ENCODE peak calls at places on chromosomes 11 and 22, in four cellular contexts. N is smooth muscle cell of the brain vasculature, F is activated T-cell treated with anti-CD3 and anti-CD28 coated beads for 1 hour, M is aorta. K is an unnamed sample.

GRCh38 chr22:20205964-20206708 is 55.3 kb upstream of the CCDC188 start:
- DNase-seq in N (peak; percentile 33), M (peak; percentile 68), F (peak; percentile 48), K (no peak)

GRCh38 chr11:46504817-46505613 is 88.8 kb downstream of the AMBRA1 start:
- DNase-seq in F (no peak), N (no peak), M (no peak), K (no peak)

GRCh38 chr11:47183031-47183856 is 3.0 kb downstream of the PACSIN3 start:
- DNase-seq in F (no peak), N (no peak), M (no peak), K (no peak)

GRCh38 chr22:22061085-22062077 is 78.8 kb upstream of the TOP3B start:
- DNase-seq in M (no peak), N (no peak), F (no peak), K (no peak)

GRCh38 chr11:10622108-10622507 is 53.6 kb upstream of the LYVE1 start:
- DNase-seq in N (no peak), M (no peak), F (no peak), K (no peak)

GRCh38 chr11:119990306-119991021 is 147.4 kb downstream of the TRIM29 start:
- DNase-seq in N (no peak), F (no peak), M (peak; percentile 67), K (no peak)

GRCh38 chr11:56331861-56332491 is 13.9 kb upstream of the OR8K1 start:
- DNase-seq in M (peak; percentile 38), F (no peak), N (no peak), K (peak; percentile 47)

GRCh38 chr22:42697542-42698013 is 23.1 kb downstream of the A4GALT start:
- DNase-seq in F (no peak), M (peak; percentile 94), N (peak; percentile 24), K (peak; percentile 86)

GRCh38 chr11:12185914-12186313 is 75.5 kb downstream of the MICAL2 start:
- DNase-seq in F (no peak), M (peak; percentile 81), N (no peak), K (no peak)

GRCh38 chr11:36155770-36156485 is 133.3 kb downstream of the COMMD9 start:
- DNase-seq in F (no peak), N (peak; percentile 52), M (no peak), K (no peak)

GRCh38 chr11:92528051-92528450 is 303.4 kb downstream of the FAT3 start:
- DNase-seq in M (no peak), N (no peak), F (no peak), K (no peak)

GRCh38 chr22:41480397-41480735 is 11.4 kb downstream of the ACO2 start:
- DNase-seq in N (no peak), M (no peak), F (no peak), K (no peak)

GRCh38 chr11:4543561-4543960 is 1.4 kb upstream of the OR52M1 start:
- DNase-seq in F (no peak), N (no peak), M (no peak), K (no peak)

GRCh38 chr22:37201066-37201820 is 11.0 kb downstream of the SSTR3 start:
- DNase-seq in M (peak; percentile 37), N (no peak), F (no peak), K (peak; percentile 15)

GRCh38 chr22:40401532-40401931 is 31.1 kb downstream of the SGSM3 start:
- DNase-seq in M (no peak), N (no peak), F (no peak), K (no peak)

GRCh38 chr11:69293819-69294505 is at the start of gene MYEOV:
- DNase-seq in N (no peak), M (peak; percentile 49), F (no peak), K (no peak)

GRCh38 chr11:72631806-72632731 is 42.2 kb downstream of the PDE2A start:
- DNase-seq in F (no peak), N (no peak), M (no peak), K (no peak)

GRCh38 chr22:48944756-48945620 is 882.7 kb downstream of the BRD1 start:
- DNase-seq in N (no peak), F (no peak), M (no peak), K (no peak)

GRCh38 chr22:36256474-36256873 is 3.5 kb downstream of the APOL1 start:
- DNase-seq in N (no peak), M (no peak), F (no peak), K (no peak)

GRCh38 chr11:126061707-126062678 is 673 bp downstream of the CDON start:
- DNase-seq in N (no peak), F (peak; percentile 11), M (peak; percentile 53), K (no peak)

GRCh38 chr11:69913591-69914285 is 94.5 kb upstream of the FGF3 start:
- DNase-seq in N (no peak), F (no peak), M (peak; percentile 40), K (peak; percentile 29)

GRCh38 chr22:49824185-49824925 is 3.3 kb downstream of the BRD1 start:
- DNase-seq in N (no peak), M (no peak), F (no peak), K (no peak)

GRCh38 chr22:20799449-20799848 is 25.5 kb downstream of the SERPIND1 start:
- DNase-seq in N (no peak), F (no peak), M (no peak), K (no peak)

GRCh38 chr11:71996517-71996916 is 2.2 kb upstream of the IL18BP start:
- DNase-seq in N (no peak), F (no peak), M (no peak), K (no peak)

GRCh38 chr11:22467741-22468140 is 129.6 kb downstream of the SLC17A6 start:
- DNase-seq in M (no peak), F (no peak), N (no peak), K (no peak)

GRCh38 chr11:36098046-36098445 is 154.2 kb downstream of the LDLRAD3 start:
- DNase-seq in M (no peak), N (no peak), F (no peak), K (no peak)

GRCh38 chr11:101880208-101880607 is 34.6 kb upstream of the CEP126 start:
- DNase-seq in N (peak; percentile 37), F (no peak), M (no peak), K (no peak)

GRCh38 chr22:32572741-32573140 is 98.1 kb downstream of the FBXO7 start:
- DNase-seq in N (no peak), M (no peak), F (no peak), K (no peak)

GRCh38 chr11:120089036-120090001 is 48.6 kb downstream of the TRIM29 start:
- DNase-seq in M (peak; percentile 72), F (no peak), N (no peak), K (no peak)

GRCh38 chr22:35634015-35634414 is 14.2 kb upstream of the APOL6 start:
- DNase-seq in M (no peak), N (no peak), F (no peak), K (peak; percentile 11)

GRCh38 chr11:104033561-104033960 is 2.9 kb upstream of the DDI1 start:
- DNase-seq in F (no peak), N (no peak), M (no peak), K (no peak)

GRCh38 chr11:72333657-72334056 is 89.7 kb upstream of the PHOX2A start:
- DNase-seq in F (peak; percentile 3), M (peak; percentile 56), N (no peak), K (no peak)

GRCh38 chr11:48093795-48094642 is 113.7 kb downstream of the PTPRJ start:
- DNase-seq in M (no peak), N (no peak), F (no peak), K (no peak)

GRCh38 chr22:26064048-26064447 is 105.2 kb upstream of the SEZ6L start:
- DNase-seq in F (no peak), M (no peak), N (no peak), K (no peak)

GRCh38 chr22:42145175-42145574 is 14.6 kb upstream of the CYP2D6 start:
- DNase-seq in M (no peak), F (no peak), N (no peak), K (no peak)

GRCh38 chr22:32355760-32356159 is 1.9 kb upstream of the RFPL3 start:
- DNase-seq in N (no peak), M (no peak), F (no peak), K (no peak)

GRCh38 chr22:17719911-17720310 is 54.4 kb downstream of the BID start:
- DNase-seq in N (no peak), F (no peak), M (no peak), K (no peak)

GRCh38 chr11:44978961-44979331 is 28.3 kb upstream of the TP53I11 start:
- DNase-seq in N (no peak), F (no peak), M (no peak), K (no peak)